ENCODE peak calls at places on chromosomes 6 and 20, in nine cellular contexts. One of them, this sample, is unnamed.

GRCh38 chr20:53934421-53935352 is 135.7 kb downstream of the BCAS1 start:
- DNase-seq in ELR: peak; percentile 95
- DNase-seq in myocyte: peak; percentile 94
- DNase-seq in naive thymus-derived CD4-positive, alpha-beta T cell: peak; percentile 12
- DNase-seq in activated B cell treated with CpG ODN at 0.5 μM for 24 hours: no peak
- DNase-seq in RCC 7860: peak; percentile 68
- DNase-seq in mucosa of gallbladder: no peak
- DNase-seq in activated T-helper 2 cell treated with anti-CD3 and anti-CD28 coated beads, Interferon-gamma antibody, Interleukin-2, Interleukin-4, amounts not matched to agents 10 μg/mL and 5 μg/mL and 100 μg/mL, durations not matched to agents 14 hours and 24 hours and 36 hours: no peak
- DNase-seq in activated CD4-positive, alpha-beta T cell treated with anti-CD3 and anti-CD28 coated beads for 36 hours: peak; percentile 46
- DNase-seq in this sample: no peak

GRCh38 chr6:44128020-44128917 is 915 bp downstream of the TMEM63B start:
- DNase-seq in ELR: peak; percentile 74
- DNase-seq in myocyte: peak; percentile 36
- DNase-seq in naive thymus-derived CD4-positive, alpha-beta T cell: peak; percentile 11
- DNase-seq in activated B cell treated with CpG ODN at 0.5 μM for 24 hours: peak; percentile 34
- DNase-seq in RCC 7860: no peak
- DNase-seq in mucosa of gallbladder: no peak
- DNase-seq in activated T-helper 2 cell treated with anti-CD3 and anti-CD28 coated beads, Interferon-gamma antibody, Interleukin-2, Interleukin-4, amounts not matched to agents 10 μg/mL and 5 μg/mL and 100 μg/mL, durations not matched to agents 14 hours and 24 hours and 36 hours: no peak
- DNase-seq in activated CD4-positive, alpha-beta T cell treated with anti-CD3 and anti-CD28 coated beads for 36 hours: peak; percentile 41
- DNase-seq in this sample: peak; percentile 27

GRCh38 chr20:2606507-2607006 is 45.9 kb upstream of the NOP56 start:
- DNase-seq in ELR: no peak
- DNase-seq in myocyte: no peak
- DNase-seq in naive thymus-derived CD4-positive, alpha-beta T cell: no peak
- DNase-seq in activated B cell treated with CpG ODN at 0.5 μM for 24 hours: no peak
- DNase-seq in RCC 7860: no peak
- DNase-seq in mucosa of gallbladder: no peak
- DNase-seq in activated T-helper 2 cell treated with anti-CD3 and anti-CD28 coated beads, Interferon-gamma antibody, Interleukin-2, Interleukin-4, amounts not matched to agents 10 μg/mL and 5 μg/mL and 100 μg/mL, durations not matched to agents 14 hours and 24 hours and 36 hours: no peak
- DNase-seq in activated CD4-positive, alpha-beta T cell treated with anti-CD3 and anti-CD28 coated beads for 36 hours: no peak
- DNase-seq in this sample: no peak

GRCh38 chr6:150567823-150568383 is 31.8 kb upstream of the PLEKHG1 start:
- DNase-seq in ELR: no peak
- DNase-seq in myocyte: no peak
- DNase-seq in naive thymus-derived CD4-positive, alpha-beta T cell: no peak
- DNase-seq in activated B cell treated with CpG ODN at 0.5 μM for 24 hours: no peak
- DNase-seq in RCC 7860: no peak
- DNase-seq in mucosa of gallbladder: no peak
- DNase-seq in activated T-helper 2 cell treated with anti-CD3 and anti-CD28 coated beads, Interferon-gamma antibody, Interleukin-2, Interleukin-4, amounts not matched to agents 10 μg/mL and 5 μg/mL and 100 μg/mL, durations not matched to agents 14 hours and 24 hours and 36 hours: no peak
- DNase-seq in activated CD4-positive, alpha-beta T cell treated with anti-CD3 and anti-CD28 coated beads for 36 hours: no peak
- DNase-seq in this sample: no peak

GRCh38 chr6:31686483-31686882 is 5.6 kb upstream of the LY6G5C start:
- DNase-seq in ELR: no peak
- DNase-seq in myocyte: no peak
- DNase-seq in naive thymus-derived CD4-positive, alpha-beta T cell: no peak
- DNase-seq in activated B cell treated with CpG ODN at 0.5 μM for 24 hours: no peak
- DNase-seq in RCC 7860: no peak
- DNase-seq in mucosa of gallbladder: no peak
- DNase-seq in activated T-helper 2 cell treated with anti-CD3 and anti-CD28 coated beads, Interferon-gamma antibody, Interleukin-2, Interleukin-4, amounts not matched to agents 10 μg/mL and 5 μg/mL and 100 μg/mL, durations not matched to agents 14 hours and 24 hours and 36 hours: no peak
- DNase-seq in activated CD4-positive, alpha-beta T cell treated with anti-CD3 and anti-CD28 coated beads for 36 hours: no peak
- DNase-seq in this sample: no peak

GRCh38 chr6:75621846-75622245 is 20.2 kb downstream of the SENP6 start:
- DNase-seq in ELR: no peak
- DNase-seq in myocyte: no peak
- DNase-seq in naive thymus-derived CD4-positive, alpha-beta T cell: no peak
- DNase-seq in activated B cell treated with CpG ODN at 0.5 μM for 24 hours: no peak
- DNase-seq in RCC 7860: no peak
- DNase-seq in mucosa of gallbladder: no peak
- DNase-seq in activated T-helper 2 cell treated with anti-CD3 and anti-CD28 coated beads, Interferon-gamma antibody, Interleukin-2, Interleukin-4, amounts not matched to agents 10 μg/mL and 5 μg/mL and 100 μg/mL, durations not matched to agents 14 hours and 24 hours and 36 hours: no peak
- DNase-seq in activated CD4-positive, alpha-beta T cell treated with anti-CD3 and anti-CD28 coated beads for 36 hours: no peak
- DNase-seq in this sample: no peak

GRCh38 chr6:168369776-168370175 is 50.2 kb upstream of the DACT2 start:
- DNase-seq in ELR: no peak
- DNase-seq in myocyte: no peak
- DNase-seq in naive thymus-derived CD4-positive, alpha-beta T cell: no peak
- DNase-seq in activated B cell treated with CpG ODN at 0.5 μM for 24 hours: no peak
- DNase-seq in RCC 7860: no peak
- DNase-seq in mucosa of gallbladder: no peak
- DNase-seq in activated T-helper 2 cell treated with anti-CD3 and anti-CD28 coated beads, Interferon-gamma antibody, Interleukin-2, Interleukin-4, amounts not matched to agents 10 μg/mL and 5 μg/mL and 100 μg/mL, durations not matched to agents 14 hours and 24 hours and 36 hours: no peak
- DNase-seq in activated CD4-positive, alpha-beta T cell treated with anti-CD3 and anti-CD28 coated beads for 36 hours: no peak
- DNase-seq in this sample: no peak

GRCh38 chr20:50286609-50287008 is 96.0 kb downstream of the CEBPB start:
- DNase-seq in ELR: peak; percentile 95
- DNase-seq in myocyte: peak; percentile 76
- DNase-seq in naive thymus-derived CD4-positive, alpha-beta T cell: no peak
- DNase-seq in activated B cell treated with CpG ODN at 0.5 μM for 24 hours: no peak
- DNase-seq in RCC 7860: peak; percentile 50
- DNase-seq in mucosa of gallbladder: peak; percentile 31
- DNase-seq in activated T-helper 2 cell treated with anti-CD3 and anti-CD28 coated beads, Interferon-gamma antibody, Interleukin-2, Interleukin-4, amounts not matched to agents 10 μg/mL and 5 μg/mL and 100 μg/mL, durations not matched to agents 14 hours and 24 hours and 36 hours: no peak
- DNase-seq in activated CD4-positive, alpha-beta T cell treated with anti-CD3 and anti-CD28 coated beads for 36 hours: peak; percentile 33
- DNase-seq in this sample: no peak

GRCh38 chr6:36769161-36769675 is 70.0 kb downstream of the CPNE5 start:
- DNase-seq in ELR: peak; percentile 84
- DNase-seq in myocyte: no peak
- DNase-seq in naive thymus-derived CD4-positive, alpha-beta T cell: no peak
- DNase-seq in activated B cell treated with CpG ODN at 0.5 μM for 24 hours: no peak
- DNase-seq in RCC 7860: peak; percentile 88
- DNase-seq in mucosa of gallbladder: no peak
- DNase-seq in activated T-helper 2 cell treated with anti-CD3 and anti-CD28 coated beads, Interferon-gamma antibody, Interleukin-2, Interleukin-4, amounts not matched to agents 10 μg/mL and 5 μg/mL and 100 μg/mL, durations not matched to agents 14 hours and 24 hours and 36 hours: no peak
- DNase-seq in activated CD4-positive, alpha-beta T cell treated with anti-CD3 and anti-CD28 coated beads for 36 hours: no peak
- DNase-seq in this sample: no peak

This sample was measured in naive B cell.